ENCODE peak calls at places on chromosomes 7 and 10, in nine cellular contexts. G is non-pigmented ciliary epithelial cell; X is activated CD8-positive, alpha-beta memory T cell treated with anti-CD3 and anti-CD28 coated beads, Interleukin-2, amount 50 U/mL, for 4 hours; Z is skeletal muscle cell; J is neural crest cell; Q is AG08395; M is activated CD4-positive, alpha-beta T cell treated with anti-CD3 and anti-CD28 coated beads, Interleukin-2, amount 50 U/mL, for 48 hours; F is activated T-cell treated with anti-CD3 and anti-CD28 coated beads, Interleukin-2, amount 50 U/mL, for 1 hour; U is HTR-8/SVneo. O is an unnamed sample.

GRCh38 chr10:45308707-45309106 is 6.7 kb downstream of the OR13A1 start:
- DNase-seq in G (no peak), X (no peak), Z (no peak), J (no peak), Q (no peak), M (no peak), F (no peak), U (no peak), O (no peak)

GRCh38 chr10:19683965-19684364 is 132.3 kb upstream of the PLXDC2 start:
- DNase-seq in G (no peak), X (no peak), Z (no peak), J (no peak), Q (no peak), M (no peak), F (no peak), U (no peak), O (no peak)

GRCh38 chr10:14605231-14605925 is 169.3 kb downstream of the FAM107B start:
- DNase-seq in G (no peak), X (no peak), Z (no peak), J (no peak), Q (peak), M (peak), F (no peak), U (no peak), O (no peak)

GRCh38 chr10:55550241-55550640 is 749.2 kb upstream of the PCDH15 start:
- DNase-seq in G (peak), X (no peak), Z (no peak), J (no peak), Q (no peak), M (no peak), F (no peak), U (peak), O (no peak)

GRCh38 chr10:106942035-106942662 is 222.4 kb downstream of the SORCS1 start:
- DNase-seq in G (no peak), X (no peak), Z (no peak), J (no peak), Q (no peak), M (no peak), F (no peak), U (no peak), O (no peak)

GRCh38 chr10:86103391-86104101 is 263.0 kb downstream of the GRID1 start:
- DNase-seq in G (no peak), X (no peak), Z (no peak), J (no peak), Q (no peak), M (no peak), F (no peak), U (no peak), O (no peak)

GRCh38 chr10:87930141-87930540 is 66.7 kb downstream of the PTEN start:
- DNase-seq in G (no peak), X (no peak), Z (no peak), J (no peak), Q (no peak), M (no peak), F (no peak), U (no peak), O (no peak)

GRCh38 chr10:93465806-93466675 is 16.1 kb downstream of the MYOF start:
- DNase-seq in G (peak), X (no peak), Z (peak), J (no peak), Q (peak), M (no peak), F (no peak), U (peak), O (no peak)

GRCh38 chr10:12483996-12484944 is 134.9 kb downstream of the CAMK1D start:
- DNase-seq in G (no peak), X (no peak), Z (no peak), J (no peak), Q (peak), M (no peak), F (no peak), U (no peak), O (no peak)

GRCh38 chr10:4082851-4083250 is 297.8 kb upstream of the KLF6 start:
- DNase-seq in G (no peak), X (no peak), Z (no peak), J (no peak), Q (no peak), M (no peak), F (no peak), U (no peak), O (no peak)

GRCh38 chr7:132162745-132163144 is 413.5 kb downstream of the PLXNA4 start:
- DNase-seq in G (no peak), X (no peak), Z (no peak), J (no peak), Q (no peak), M (no peak), F (no peak), U (no peak), O (no peak)

GRCh38 chr7:115038158-115038557 is 116.3 kb downstream of the MDFIC start:
- DNase-seq in G (no peak), X (no peak), Z (no peak), J (no peak), Q (no peak), M (no peak), F (no peak), U (no peak), O (no peak)

GRCh38 chr7:11753441-11753840 is 78.6 kb downstream of the THSD7A start:
- DNase-seq in G (no peak), X (no peak), Z (no peak), J (no peak), Q (no peak), M (no peak), F (no peak), U (no peak), O (no peak)

GRCh38 chr10:68332259-68333057 is at the start of gene PBLD:
- DNase-seq in G (peak), X (peak), Z (no peak), J (peak), Q (peak), M (peak), F (peak), U (peak), O (peak)

GRCh38 chr10:3207351-3207750 is 34.8 kb upstream of the PITRM1 start:
- DNase-seq in G (no peak), X (no peak), Z (no peak), J (no peak), Q (no peak), M (no peak), F (no peak), U (no peak), O (no peak)

GRCh38 chr10:75428434-75429158 is 2.8 kb upstream of the LRMDA start:
- DNase-seq in G (no peak), X (no peak), Z (peak), J (no peak), Q (peak), M (no peak), F (no peak), U (peak), O (no peak)

GRCh38 chr7:143256325-143256724 is 6.9 kb upstream of the GSTK1 start:
- DNase-seq in G (no peak), X (no peak), Z (no peak), J (no peak), Q (no peak), M (no peak), F (no peak), U (no peak), O (no peak)

GRCh38 chr7:140229591-140230516 is 53.1 kb upstream of the KDM7A start:
- DNase-seq in G (no peak), X (peak), Z (no peak), J (peak), Q (no peak), M (peak), F (peak), U (no peak), O (peak)

GRCh38 chr10:36630267-36630666 is 495.1 kb upstream of the ANKRD30A start:
- DNase-seq in G (no peak), X (no peak), Z (no peak), J (no peak), Q (no peak), M (no peak), F (no peak), U (no peak), O (no peak)

GRCh38 chr7:47403341-47403866 is 178.5 kb downstream of the TNS3 start:
- DNase-seq in G (no peak), X (no peak), Z (no peak), J (no peak), Q (no peak), M (no peak), F (no peak), U (no peak), O (no peak)

GRCh38 chr7:150388709-150389531 is 9.8 kb downstream of the ZNF775 start:
- DNase-seq in G (no peak), X (no peak), Z (no peak), J (no peak), Q (peak), M (no peak), F (no peak), U (no peak), O (no peak)

GRCh38 chr10:68526634-68527132 is 640 bp downstream of the SLC25A16 start:
- DNase-seq in G (no peak), X (no peak), Z (no peak), J (no peak), Q (no peak), M (no peak), F (no peak), U (no peak), O (no peak)

GRCh38 chr10:102608487-102608886 is 35.8 kb upstream of the TRIM8 start:
- DNase-seq in G (no peak), X (no peak), Z (no peak), J (no peak), Q (no peak), M (no peak), F (no peak), U (no peak), O (no peak)

GRCh38 chr7:4738711-4739527 is 36.5 kb upstream of the AP5Z1 start:
- DNase-seq in G (peak), X (peak), Z (peak), J (peak), Q (peak), M (peak), F (peak), U (peak), O (no peak)

GRCh38 chr10:132848306-132848705 is 62.4 kb upstream of the NKX6-2 start:
- DNase-seq in G (no peak), X (no peak), Z (no peak), J (no peak), Q (no peak), M (no peak), F (no peak), U (no peak), O (no peak)

GRCh38 chr7:129949292-129950133 is 3.2 kb downstream of the UBE2H start:
- DNase-seq in G (peak), X (no peak), Z (peak), J (no peak), Q (peak), M (no peak), F (no peak), U (peak), O (no peak)

GRCh38 chr10:22316286-22317120 is at the start of gene COMMD3:
- DNase-seq in G (no peak), X (peak), Z (peak), J (peak), Q (peak), M (peak), F (peak), U (no peak), O (peak)

GRCh38 chr7:18509491-18509890 is 13.9 kb downstream of the HDAC9 start:
- DNase-seq in G (no peak), X (no peak), Z (no peak), J (no peak), Q (no peak), M (no peak), F (no peak), U (no peak), O (no peak)

GRCh38 chr10:8403711-8404371 is 349.4 kb downstream of the GATA3 start:
- DNase-seq in G (no peak), X (no peak), Z (no peak), J (no peak), Q (no peak), M (no peak), F (no peak), U (no peak), O (no peak)

GRCh38 chr10:119007211-119007574 is 22.3 kb upstream of the NANOS1 start:
- DNase-seq in G (no peak), X (no peak), Z (no peak), J (no peak), Q (no peak), M (no peak), F (no peak), U (no peak), O (no peak)

GRCh38 chr10:111316607-111317006 is 239.8 kb downstream of the ADRA2A start:
- DNase-seq in G (no peak), X (no peak), Z (no peak), J (no peak), Q (no peak), M (no peak), F (no peak), U (no peak), O (no peak)

GRCh38 chr10:13867822-13868221 is 281.1 kb downstream of the PRPF18 start:
- DNase-seq in G (no peak), X (no peak), Z (no peak), J (no peak), Q (no peak), M (no peak), F (no peak), U (no peak), O (no peak)

GRCh38 chr7:115013887-115014286 is 92.0 kb downstream of the MDFIC start:
- DNase-seq in G (no peak), X (no peak), Z (no peak), J (no peak), Q (no peak), M (no peak), F (no peak), U (no peak), O (no peak)

GRCh38 chr7:120843121-120843520 is 14.8 kb downstream of the TSPAN12 start:
- DNase-seq in G (no peak), X (no peak), Z (no peak), J (no peak), Q (peak), M (no peak), F (no peak), U (no peak), O (no peak)

GRCh38 chr7:71497233-71497946 is 365.4 kb downstream of the GALNT17 start:
- DNase-seq in G (no peak), X (no peak), Z (peak), J (no peak), Q (no peak), M (no peak), F (no peak), U (no peak), O (no peak)

GRCh38 chr10:99540673-99541531 is 8.2 kb downstream of the NKX2-3 start:
- DNase-seq in G (no peak), X (no peak), Z (no peak), J (no peak), Q (no peak), M (no peak), F (no peak), U (no peak), O (no peak)

GRCh38 chr10:119394657-119395286 is 147.7 kb downstream of the RGS10 start:
- DNase-seq in G (no peak), X (no peak), Z (no peak), J (no peak), Q (no peak), M (no peak), F (no peak), U (no peak), O (no peak)

GRCh38 chr10:22427101-22427500 is 81.8 kb downstream of the SPAG6 start:
- DNase-seq in G (no peak), X (no peak), Z (peak), J (no peak), Q (peak), M (no peak), F (no peak), U (peak), O (no peak)

GRCh38 chr7:9083837-9084236 is 650.4 kb downstream of the NXPH1 start:
- DNase-seq in G (no peak), X (no peak), Z (no peak), J (no peak), Q (no peak), M (no peak), F (no peak), U (no peak), O (no peak)

GRCh38 chr10:79258894-79259293 is 88.4 kb upstream of the PPIF start:
- DNase-seq in G (no peak), X (no peak), Z (no peak), J (no peak), Q (no peak), M (no peak), F (no peak), U (no peak), O (no peak)

O was measured in stimulated activated naive CD8-positive, alpha-beta T cell treated with anti-CD3 and anti-CD28 coated beads, Interleukin-15, amount 100 ng/mL, for 72 hours.